ENCODE peak calls at places on chromosomes 5 and 9, in five cellular contexts. One of them, this sample, is unnamed.

GRCh38 chr5:22238047-22238446 is 615.1 kb downstream of the CDH12 start:
- DNase-seq in A172: no peak
- DNase-seq in ACHN: no peak
- DNase-seq in endothelial cell: no peak
- DNase-seq in T-helper 1 cell: no peak
- DNase-seq in this sample: no peak

GRCh38 chr9:6779417-6780241 is 21.9 kb downstream of the KDM4C start:
- DNase-seq in A172: peak
- DNase-seq in ACHN: no peak
- DNase-seq in T-helper 1 cell: no peak
- DNase-seq in endothelial cell: no peak
- DNase-seq in this sample: no peak

GRCh38 chr9:132319421-132320110 is 35.2 kb downstream of the SETX start:
- DNase-seq in ACHN: no peak
- DNase-seq in T-helper 1 cell: no peak
- DNase-seq in endothelial cell: no peak
- DNase-seq in A172: peak
- DNase-seq in this sample: no peak

GRCh38 chr9:36738318-36738975 is 165.8 kb downstream of the MELK start:
- DNase-seq in ACHN: no peak
- DNase-seq in T-helper 1 cell: no peak
- DNase-seq in A172: peak
- DNase-seq in endothelial cell: no peak
- DNase-seq in this sample: no peak

GRCh38 chr9:129281506-129282145 is 103.6 kb upstream of the IER5L start:
- DNase-seq in A172: no peak
- DNase-seq in ACHN: no peak
- DNase-seq in endothelial cell: no peak
- DNase-seq in T-helper 1 cell: no peak
- DNase-seq in this sample: no peak

GRCh38 chr9:69971643-69972449 is 71.8 kb upstream of the MAMDC2 start:
- DNase-seq in T-helper 1 cell: peak
- DNase-seq in endothelial cell: peak
- DNase-seq in ACHN: peak
- DNase-seq in A172: peak
- DNase-seq in this sample: peak

GRCh38 chr5:163841-164240 is 27.5 kb upstream of the LRRC14B start:
- DNase-seq in A172: no peak
- DNase-seq in endothelial cell: no peak
- DNase-seq in T-helper 1 cell: no peak
- DNase-seq in ACHN: no peak
- DNase-seq in this sample: no peak

GRCh38 chr9:2132484-2133082 is 117.4 kb downstream of the SMARCA2 start:
- DNase-seq in T-helper 1 cell: no peak
- DNase-seq in endothelial cell: no peak
- DNase-seq in ACHN: peak
- DNase-seq in A172: peak
- DNase-seq in this sample: no peak

GRCh38 chr5:100840364-100840763 is 62.7 kb downstream of the ST8SIA4 start:
- DNase-seq in A172: peak
- DNase-seq in endothelial cell: no peak
- DNase-seq in ACHN: peak
- DNase-seq in T-helper 1 cell: peak
- DNase-seq in this sample: no peak

GRCh38 chr9:107693620-107694326 is 204.2 kb upstream of the KLF4 start:
- DNase-seq in T-helper 1 cell: no peak
- DNase-seq in A172: no peak
- DNase-seq in endothelial cell: no peak
- DNase-seq in ACHN: peak
- DNase-seq in this sample: no peak

GRCh38 chr9:124012368-124013262 is 1.0 kb downstream of the LHX2 start:
- DNase-seq in endothelial cell: no peak
- DNase-seq in A172: no peak
- DNase-seq in T-helper 1 cell: no peak
- DNase-seq in ACHN: no peak
- DNase-seq in this sample: peak

GRCh38 chr9:99509291-99509826 is 287.3 kb downstream of the SEC61B start:
- DNase-seq in endothelial cell: no peak
- DNase-seq in ACHN: no peak
- DNase-seq in A172: no peak
- DNase-seq in T-helper 1 cell: no peak
- DNase-seq in this sample: no peak

GRCh38 chr5:154516475-154516874 is 38.4 kb upstream of the HAND1 start:
- DNase-seq in endothelial cell: no peak
- DNase-seq in ACHN: no peak
- DNase-seq in T-helper 1 cell: no peak
- DNase-seq in A172: no peak
- DNase-seq in this sample: no peak

GRCh38 chr5:59542841-59543825 is 350.4 kb downstream of the PDE4D start:
- DNase-seq in A172: peak
- DNase-seq in endothelial cell: no peak
- DNase-seq in T-helper 1 cell: no peak
- DNase-seq in ACHN: peak
- DNase-seq in this sample: no peak

GRCh38 chr9:18920141-18920611 is 112.8 kb downstream of the SAXO1 start:
- DNase-seq in T-helper 1 cell: no peak
- DNase-seq in ACHN: no peak
- DNase-seq in endothelial cell: no peak
- DNase-seq in A172: no peak
- DNase-seq in this sample: no peak

GRCh38 chr5:108629779-108630178 is 117.9 kb upstream of the FER start:
- DNase-seq in ACHN: no peak
- DNase-seq in endothelial cell: no peak
- DNase-seq in A172: no peak
- DNase-seq in T-helper 1 cell: no peak
- DNase-seq in this sample: no peak